ENCODE peak calls at places on chromosomes 12 and 14, in six cellular contexts. K, E, Y, I, T and Z are unnamed samples.

GRCh38 chr12:98894412-98895085 is 249.5 kb downstream of the APAF1 start:
- DNase-seq in T (no peak), Y (peak; percentile 33), I (no peak), K (no peak), E (no peak), Z (peak; percentile 45)

GRCh38 chr12:106144847-106145246 is 6.1 kb upstream of the NUAK1 start:
- DNase-seq in K (peak; percentile 74), E (no peak), T (no peak), I (no peak), Y (no peak), Z (no peak)

GRCh38 chr14:56145181-56145580 is 27.0 kb downstream of the PELI2 start:
- DNase-seq in T (no peak), K (no peak), I (no peak), E (no peak), Y (no peak), Z (no peak)

GRCh38 chr12:6378709-6379427 is 3.5 kb upstream of the SCNN1A start:
- DNase-seq in I (no peak), T (no peak), E (no peak), K (no peak), Y (no peak), Z (no peak)

GRCh38 chr14:100438678-100439592 is 115.8 kb downstream of the SLC25A47 start:
- DNase-seq in T (no peak), E (peak; percentile 6), I (peak; percentile 27), Y (no peak), K (peak; percentile 83), Z (no peak)

GRCh38 chr14:68968721-68969120 is 10.4 kb downstream of the ACTN1 start:
- DNase-seq in I (no peak), Y (no peak), E (no peak), T (no peak), K (peak; percentile 6), Z (no peak)

GRCh38 chr12:52225752-52226151 is 7.3 kb upstream of the KRT7 start:
- DNase-seq in I (no peak), T (no peak), E (no peak), Y (no peak), K (no peak), Z (no peak)

GRCh38 chr12:2264622-2265306 is 212.0 kb downstream of the CACNA1C start:
- DNase-seq in Y (no peak), K (peak; percentile 100), E (no peak), I (no peak), T (no peak), Z (no peak)

GRCh38 chr12:106248177-106248848 is 493 bp upstream of the CKAP4 start:
- DNase-seq in T (no peak), E (no peak), K (peak; percentile 85), I (no peak), Y (peak; percentile 32), Z (no peak)

GRCh38 chr12:56267443-56268071 is 815 bp downstream of the COQ10A start:
- DNase-seq in E (no peak), T (no peak), K (no peak), Y (no peak), I (no peak), Z (no peak)

GRCh38 chr12:47407730-47408129 is 298.1 kb downstream of the RPAP3 start:
- DNase-seq in T (no peak), Y (no peak), E (peak; percentile 60), K (no peak), I (no peak), Z (no peak)

GRCh38 chr12:6613015-6613775 is 6.0 kb upstream of the CHD4 start:
- DNase-seq in Y (no peak), E (peak; percentile 92), K (peak; percentile 83), T (no peak), I (no peak), Z (peak; percentile 41)

GRCh38 chr14:64279719-64280668 is 14.2 kb downstream of the ESR2 start:
- DNase-seq in I (no peak), Y (no peak), K (no peak), T (no peak), E (no peak), Z (no peak)

GRCh38 chr12:104627231-104627974 is 170.7 kb downstream of the CHST11 start:
- DNase-seq in T (no peak), E (no peak), Y (no peak), I (no peak), K (no peak), Z (no peak)

GRCh38 chr14:33343016-33343415 is 404.3 kb downstream of the NPAS3 start:
- DNase-seq in I (no peak), E (no peak), K (no peak), T (peak; percentile 8), Y (no peak), Z (no peak)

GRCh38 chr14:68899033-68899603 is 80.0 kb downstream of the ACTN1 start:
- DNase-seq in I (no peak), E (no peak), Y (no peak), K (no peak), T (no peak), Z (no peak)

GRCh38 chr12:85277900-85278597 is 2.0 kb upstream of the ALX1 start:
- DNase-seq in I (no peak), T (no peak), K (no peak), Y (peak; percentile 24), E (no peak), Z (no peak)

GRCh38 chr14:68950111-68950510 is 29.0 kb downstream of the ACTN1 start:
- DNase-seq in T (no peak), E (no peak), Y (no peak), K (peak; percentile 66), I (no peak), Z (no peak)

GRCh38 chr14:84095796-84096195 is 1434.1 kb upstream of the FLRT2 start:
- DNase-seq in I (no peak), T (no peak), E (no peak), Y (no peak), K (no peak), Z (no peak)

GRCh38 chr12:13947237-13947945 is 34.0 kb downstream of the GRIN2B start:
- DNase-seq in T (no peak), I (no peak), Y (no peak), K (no peak), E (no peak), Z (no peak)

GRCh38 chr12:104223599-104224168 is 8.1 kb downstream of the TXNRD1 start:
- DNase-seq in K (peak; percentile 15), E (no peak), Y (no peak), T (no peak), I (no peak), Z (no peak)

GRCh38 chr12:6372403-6373003 is 2.9 kb downstream of the SCNN1A start:
- DNase-seq in K (peak; percentile 96), T (no peak), I (no peak), Y (no peak), E (peak; percentile 86), Z (no peak)

GRCh38 chr14:38143651-38144505 is 63.8 kb upstream of the SSTR1 start:
- DNase-seq in T (no peak), Y (no peak), E (no peak), I (no peak), K (peak; percentile 91), Z (no peak)

GRCh38 chr14:95409472-95410307 is 90.0 kb upstream of the CLMN start:
- DNase-seq in E (no peak), Y (no peak), T (no peak), I (no peak), K (no peak), Z (no peak)

GRCh38 chr12:121579190-121579791 is 1.5 kb downstream of the KDM2B start:
- DNase-seq in Y (peak; percentile 49), I (no peak), T (no peak), K (peak; percentile 35), E (no peak), Z (peak; percentile 9)

GRCh38 chr12:47725091-47725772 is at the start of gene ENDOU:
- DNase-seq in Y (no peak), T (no peak), I (no peak), E (no peak), K (no peak), Z (no peak)

GRCh38 chr12:60872850-60873713 is 1277.3 kb downstream of the SLC16A7 start:
- DNase-seq in K (no peak), T (no peak), E (no peak), Y (no peak), I (no peak), Z (no peak)